ENCODE peak calls at places on chromosomes 12 and 14, in five cellular contexts. K is activated T-cell treated with anti-CD3 and anti-CD28 coated beads for 1 hour; Q is M059J; S is stimulated activated CD4-positive, alpha-beta T cell treated with anti-CD3 and anti-CD28 coated beads, Interleukin-4, amount 100 ng/mL, for 48 hours; H is GDM1. U is an unnamed sample.

GRCh38 chr12:124881123-124881522 is 17.5 kb upstream of the SCARB1 start:
- DNase-seq in K (no peak), Q (no peak), S (no peak), H (no peak), U (no peak)

GRCh38 chr12:68915055-68915454 is 17.9 kb downstream of the CPM start:
- DNase-seq in K (no peak), Q (peak; percentile 88), S (no peak), H (no peak), U (peak; percentile 35)

GRCh38 chr14:24416254-24416931 is 13.1 kb downstream of the CBLN3 start:
- DNase-seq in K (no peak), Q (no peak), S (no peak), H (no peak), U (no peak)

GRCh38 chr14:96263347-96264199 is 7.6 kb downstream of the BDKRB1 start:
- DNase-seq in K (no peak), Q (no peak), S (no peak), H (no peak), U (no peak)

GRCh38 chr12:981956-982355 is 9.1 kb upstream of the ERC1 start:
- DNase-seq in K (no peak), Q (no peak), S (no peak), H (no peak), U (no peak)

GRCh38 chr14:98219638-98220037 is 1052.4 kb downstream of the BCL11B start:
- DNase-seq in K (no peak), Q (no peak), S (no peak), H (no peak), U (no peak)

GRCh38 chr12:7107181-7108041 is 1.6 kb downstream of the C1RL start:
- DNase-seq in K (no peak), Q (no peak), S (no peak), H (no peak), U (no peak)

GRCh38 chr12:92242917-92243316 is 97.3 kb upstream of the BTG1 start:
- DNase-seq in K (no peak), Q (no peak), S (no peak), H (no peak), U (no peak)

GRCh38 chr14:104360522-104360921 is 219.0 kb upstream of the C14orf180 start:
- DNase-seq in K (no peak), Q (no peak), S (no peak), H (no peak), U (no peak)

GRCh38 chr12:50533971-50534370 is 29.2 kb downstream of the DIP2B start:
- DNase-seq in K (no peak), Q (peak; percentile 62), S (no peak), H (no peak), U (no peak)

GRCh38 chr14:89720741-89721315 is 233.7 kb downstream of the EFCAB11 start:
- DNase-seq in K (peak; percentile 45), Q (no peak), S (no peak), H (peak; percentile 94), U (no peak)

GRCh38 chr12:5716221-5716620 is 228.8 kb downstream of the ANO2 start:
- DNase-seq in K (no peak), Q (peak; percentile 50), S (no peak), H (no peak), U (peak; percentile 52)

GRCh38 chr14:51576112-51576420 is 75.6 kb upstream of the FRMD6 start:
- DNase-seq in K (no peak), Q (no peak), S (no peak), H (no peak), U (peak; percentile 31)

GRCh38 chr12:3293013-3293412 is 198.0 kb upstream of the PRMT8 start:
- DNase-seq in K (no peak), Q (no peak), S (no peak), H (no peak), U (no peak)

GRCh38 chr14:94213021-94213420 is 38.9 kb downstream of the PPP4R4 start:
- DNase-seq in K (no peak), Q (peak; percentile 51), S (no peak), H (no peak), U (peak; percentile 16)

GRCh38 chr12:3145036-3145435 is 67.9 kb downstream of the TSPAN9 start:
- DNase-seq in K (no peak), Q (no peak), S (no peak), H (no peak), U (no peak)

GRCh38 chr12:127655691-127656090 is 611.3 kb upstream of the TMEM132C start:
- DNase-seq in K (no peak), Q (peak; percentile 86), S (no peak), H (no peak), U (no peak)

U was measured in kidney epithelial cell.